ENCODE peak calls at places on chromosomes 16 and 17, in seven cellular contexts. Z is A549, C is GM12878, F is IMR-90, T is tibial nerve, A is suprapubic skin, M is lower leg skin. D is an unnamed sample.

GRCh38 chr16:13298676-13299075 is 397.3 kb downstream of the SHISA9 start:
- DNase-seq in M (no peak), C (no peak), T (no peak), F (no peak), A (no peak), Z (no peak), D (no peak)

GRCh38 chr17:74677558-74678466 is 34.9 kb downstream of the CD300LF start:
- DNase-seq in T (peak), F (peak), M (no peak), C (no peak), A (no peak), Z (peak), D (no peak)

GRCh38 chr17:81251943-81252301 is 12.8 kb downstream of the NDUFAF8 start:
- DNase-seq in M (no peak), A (no peak), T (no peak), C (no peak), F (no peak), Z (no peak), D (no peak)

GRCh38 chr16:85652431-85653221 is 36.1 kb downstream of the GINS2 start:
- DNase-seq in A (peak), Z (peak), T (no peak), F (peak), M (no peak), C (no peak), D (peak)

GRCh38 chr17:17204041-17204591 is 2.0 kb downstream of the PLD6 start:
- DNase-seq in Z (no peak), F (no peak), T (no peak), C (no peak), A (no peak), M (peak), D (peak)

GRCh38 chr17:21174719-21175118 is 39.2 kb downstream of the TMEM11 start:
- DNase-seq in F (peak), Z (no peak), T (no peak), A (no peak), C (no peak), M (no peak), D (no peak)

GRCh38 chr17:13933597-13934276 is 135.6 kb upstream of the COX10 start:
- DNase-seq in M (no peak), C (no peak), Z (no peak), T (no peak), A (no peak), F (no peak), D (no peak)

GRCh38 chr16:10338426-10338825 is 47.4 kb upstream of the ATF7IP2 start:
- DNase-seq in F (no peak), M (no peak), A (no peak), Z (no peak), C (no peak), T (no peak), D (no peak)

GRCh38 chr17:42431758-42432161 is 8.7 kb upstream of the CAVIN1 start:
- DNase-seq in C (no peak), F (peak), T (no peak), M (no peak), Z (no peak), A (no peak), D (no peak)

GRCh38 chr16:54136276-54136625 is 150.3 kb downstream of the IRX3 start:
- DNase-seq in Z (no peak), M (no peak), T (no peak), C (no peak), F (peak), A (no peak), D (peak)

GRCh38 chr16:66954097-66954659 is 6.9 kb upstream of the CES3 start:
- DNase-seq in T (peak), M (peak), A (no peak), C (peak), F (peak), Z (peak), D (peak)

GRCh38 chr16:22165508-22166285 is 3.4 kb downstream of the SDR42E2 start:
- DNase-seq in C (no peak), A (no peak), F (no peak), Z (no peak), M (no peak), T (no peak), D (no peak)

GRCh38 chr17:65394811-65395472 is 166.5 kb downstream of the AXIN2 start:
- DNase-seq in F (no peak), M (no peak), Z (no peak), A (no peak), T (no peak), C (no peak), D (no peak)

GRCh38 chr16:63720848-63721247 is 1401.0 kb downstream of the CDH11 start:
- DNase-seq in T (no peak), Z (no peak), A (no peak), F (no peak), M (no peak), C (no peak), D (no peak)

GRCh38 chr17:63697341-63698286 is 2.3 kb downstream of the LIMD2 start:
- DNase-seq in Z (peak), T (no peak), M (no peak), F (no peak), A (no peak), C (peak), D (peak)
- TF ChIP-seq POLR2A in Z (no peak), T (no peak), M (no peak), F (no peak), A (no peak), C (peak), D (peak)

DNA sequence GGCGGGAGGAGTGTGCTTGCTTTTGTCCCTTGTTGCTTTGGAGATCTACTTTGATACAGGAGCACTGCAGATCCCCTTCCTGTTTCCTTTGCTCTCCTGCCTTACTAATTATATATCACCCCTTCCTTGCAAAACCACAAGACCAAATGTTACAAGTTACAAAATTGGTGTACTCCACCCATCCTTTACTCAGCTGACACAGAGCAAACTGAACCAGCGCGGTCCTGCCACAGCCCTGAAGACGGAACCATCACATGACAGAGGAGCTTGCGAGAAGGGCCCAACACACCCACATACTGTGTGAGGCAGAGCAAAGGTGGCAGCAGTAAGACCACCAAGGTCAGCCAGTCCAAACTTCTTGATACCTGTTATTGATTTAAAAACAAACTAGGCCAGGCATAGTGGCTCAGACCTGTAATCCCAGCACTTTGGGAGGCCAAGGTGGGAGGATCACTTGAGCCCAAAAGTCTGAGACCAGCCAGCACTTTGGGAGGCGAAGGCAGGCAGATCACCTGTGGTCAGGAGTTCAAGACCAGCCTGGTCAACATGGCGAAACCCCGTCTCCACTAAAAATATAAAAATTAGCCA is 33.2 kb downstream of the CYTH1 start:
- DNase-seq in C (peak), T (peak), F (peak), M (peak), Z (no peak), A (peak), D (peak)
- TF ChIP-seq CTCF in C (no peak), T (no peak), F (no peak), M (no peak), Z (no peak), A (no peak), D (no peak)

GRCh38 chr16:28930652-28931051 is 1.1 kb upstream of the CD19 start:
- DNase-seq in Z (no peak), M (no peak), C (peak), T (no peak), A (no peak), F (no peak), D (peak)
- TF ChIP-seq POLR2A in Z (no peak), M (no peak), C (peak), T (no peak), A (no peak), F (no peak), D (peak)

DNA sequence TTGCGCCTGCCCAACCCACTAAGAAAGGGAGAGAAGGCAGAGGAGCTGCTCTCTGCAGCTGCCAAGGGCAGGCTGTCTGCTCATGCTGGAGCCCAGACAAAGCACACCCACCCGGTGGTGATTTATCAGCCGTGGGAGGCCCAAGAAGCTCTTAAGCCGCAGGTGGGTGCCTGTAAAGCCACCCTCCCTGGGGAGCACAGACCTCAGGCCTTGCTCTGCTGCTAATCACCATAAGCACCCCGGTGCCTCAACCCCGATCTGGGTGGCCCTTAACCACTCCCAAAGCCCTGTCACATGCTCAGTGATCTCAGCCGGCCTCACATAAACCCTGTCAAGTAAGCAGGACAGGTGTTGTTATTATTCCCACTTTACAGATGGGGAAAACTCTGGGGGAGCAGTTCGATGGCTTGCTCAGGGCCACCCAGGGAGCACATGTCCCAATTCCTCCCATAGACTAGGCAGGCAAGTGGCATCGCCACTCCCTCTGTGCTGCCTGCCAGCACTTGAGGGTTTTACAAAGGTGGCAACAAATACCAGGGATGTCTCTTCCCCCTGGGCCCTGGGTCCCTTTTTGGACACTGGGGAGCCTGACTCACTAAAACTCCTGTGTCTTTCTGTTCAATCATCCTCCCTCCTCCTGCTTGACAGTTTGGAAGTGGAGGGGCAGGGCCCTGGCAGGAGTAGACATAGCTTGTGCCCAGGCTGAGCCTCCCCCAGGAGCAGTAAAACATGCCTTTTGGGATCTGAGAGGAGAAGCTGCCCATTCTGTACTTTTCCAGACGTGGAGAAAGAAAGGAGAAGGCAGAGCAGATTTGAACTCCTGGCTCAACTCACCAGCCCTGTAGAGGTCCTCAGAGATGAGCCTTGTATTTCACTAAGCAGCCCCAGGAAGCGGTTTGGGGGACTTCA is 299.3 kb downstream of the SOX9 start:
- DNase-seq in M (no peak), A (no peak), C (peak), F (no peak), Z (no peak), T (peak), D (peak)
- TF ChIP-seq CTCF in M (no peak), A (no peak), C (peak), F (no peak), Z (no peak), T (no peak), D (no peak)